ENCODE peak calls at places on chromosomes 11 and 22, in five cellular contexts. X is A549, D is K562, H is GM12878, R is HepG2. P is an unnamed sample.
A peak's percentile ranks its signal among the peaks of the same experiment; 100 is the strongest.

GRCh38 chr11:23555085-23555484 is 694.8 kb upstream of the CCDC179 start:
- DNase-seq in D (no peak), H (no peak), R (no peak), X (no peak), P (no peak)

GRCh38 chr11:65452806-65453490 is 30.4 kb downstream of the NEAT1 start:
- DNase-seq in D (no peak), R (no peak), X (peak; percentile 65), H (no peak), P (no peak)

GRCh38 chr11:46183819-46184218 is 62.6 kb upstream of the PHF21A start:
- DNase-seq in R (no peak), D (no peak), H (no peak), X (no peak), P (no peak)

GRCh38 chr22:30943368-30943767 is 25.2 kb downstream of the MORC2 start:
- DNase-seq in X (no peak), R (no peak), H (no peak), D (no peak), P (no peak)

GRCh38 chr11:3165916-3166267 is 782 bp upstream of the OSBPL5 start:
- DNase-seq in D (no peak), R (no peak), X (no peak), H (no peak), P (no peak)

GRCh38 chr11:117584056-117584830 is 212.8 kb downstream of the DSCAML1 start:
- DNase-seq in D (no peak), X (no peak), H (no peak), R (no peak), P (no peak)

GRCh38 chr11:58691675-58692074 is 40.1 kb downstream of the GLYAT start:
- DNase-seq in X (no peak), H (no peak), D (no peak), R (no peak), P (no peak)

GRCh38 chr22:38416621-38417251 is 38.3 kb downstream of the KCNJ4 start:
- DNase-seq in D (no peak), H (no peak), R (no peak), X (no peak), P (no peak)

GRCh38 chr22:23259916-23260644 is 79.8 kb downstream of the BCR start:
- DNase-seq in R (no peak), X (no peak), D (peak; percentile 69), H (no peak), P (peak; percentile 84)

GRCh38 chr22:17938484-17938924 is 85.9 kb downstream of the MICAL3 start:
- DNase-seq in H (no peak), R (peak; percentile 44), X (no peak), D (no peak), P (no peak)

GRCh38 chr11:103800406-103801114 is 235.9 kb upstream of the DDI1 start:
- DNase-seq in H (no peak), D (no peak), X (no peak), R (no peak), P (peak; percentile 35)

GRCh38 chr11:75078233-75078632 is 18.4 kb downstream of the OR2AT4 start:
- DNase-seq in D (no peak), R (no peak), X (peak; percentile 59), H (no peak), P (peak; percentile 53)

GRCh38 chr11:75792997-75793800 is 21.8 kb upstream of the UVRAG start:
- DNase-seq in H (no peak), X (no peak), R (peak; percentile 82), D (no peak), P (no peak)

GRCh38 chr22:30284172-30284571 is 5.1 kb downstream of the CASTOR1 start:
- DNase-seq in X (no peak), H (no peak), R (no peak), D (peak; percentile 61), P (no peak)

DNA sequence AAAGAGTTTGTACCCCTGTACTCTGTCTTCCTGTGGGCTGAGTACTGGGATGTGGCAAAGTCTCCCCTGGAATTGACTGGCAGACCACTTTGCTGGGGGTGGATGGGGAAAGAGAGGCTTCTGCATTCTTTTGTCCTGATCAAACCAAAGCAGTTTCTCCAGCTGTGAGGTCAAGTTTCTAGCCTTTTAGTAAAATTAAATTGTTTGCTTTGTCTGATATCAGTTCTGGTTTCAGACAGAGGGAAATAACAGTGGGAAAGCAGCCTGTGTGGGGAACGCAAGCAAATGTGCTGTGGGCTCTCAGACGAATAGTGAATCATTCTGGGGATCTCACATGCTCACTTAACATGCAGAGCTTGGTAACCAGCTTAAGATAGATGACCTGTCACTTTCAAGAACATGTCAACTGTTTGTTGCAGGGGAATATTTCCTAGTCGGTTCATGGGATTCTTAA is 151.6 kb downstream of the FAT3 start:
- DNase-seq in X (peak; percentile 45), R (no peak), D (no peak), H (no peak), P (peak; percentile 27)
- H3K4me2 ChIP-seq in X (peak overlapping the region; percentile 33), R (no peak overlapping the region), D (no peak overlapping the region), H (no peak overlapping the region), P (peak overlapping the region; percentile 11)

GRCh38 chr11:126115820-126116319 is 53.2 kb upstream of the CDON start:
- DNase-seq in D (no peak), X (peak; percentile 82), R (peak; percentile 93), H (no peak), P (peak; percentile 39)

GRCh38 chr11:126115253-126115540 is 52.5 kb upstream of the CDON start:
- DNase-seq in D (no peak), H (no peak), R (no peak), X (no peak), P (no peak)

GRCh38 chr11:126113515-126113957 is 50.9 kb upstream of the CDON start:
- DNase-seq in R (peak; percentile 84), D (no peak), H (no peak), X (peak; percentile 88), P (no peak)

GRCh38 chr11:126113963-126114362 is 51.3 kb upstream of the CDON start:
- DNase-seq in X (no peak), D (no peak), H (no peak), R (no peak), P (no peak)

DNA sequence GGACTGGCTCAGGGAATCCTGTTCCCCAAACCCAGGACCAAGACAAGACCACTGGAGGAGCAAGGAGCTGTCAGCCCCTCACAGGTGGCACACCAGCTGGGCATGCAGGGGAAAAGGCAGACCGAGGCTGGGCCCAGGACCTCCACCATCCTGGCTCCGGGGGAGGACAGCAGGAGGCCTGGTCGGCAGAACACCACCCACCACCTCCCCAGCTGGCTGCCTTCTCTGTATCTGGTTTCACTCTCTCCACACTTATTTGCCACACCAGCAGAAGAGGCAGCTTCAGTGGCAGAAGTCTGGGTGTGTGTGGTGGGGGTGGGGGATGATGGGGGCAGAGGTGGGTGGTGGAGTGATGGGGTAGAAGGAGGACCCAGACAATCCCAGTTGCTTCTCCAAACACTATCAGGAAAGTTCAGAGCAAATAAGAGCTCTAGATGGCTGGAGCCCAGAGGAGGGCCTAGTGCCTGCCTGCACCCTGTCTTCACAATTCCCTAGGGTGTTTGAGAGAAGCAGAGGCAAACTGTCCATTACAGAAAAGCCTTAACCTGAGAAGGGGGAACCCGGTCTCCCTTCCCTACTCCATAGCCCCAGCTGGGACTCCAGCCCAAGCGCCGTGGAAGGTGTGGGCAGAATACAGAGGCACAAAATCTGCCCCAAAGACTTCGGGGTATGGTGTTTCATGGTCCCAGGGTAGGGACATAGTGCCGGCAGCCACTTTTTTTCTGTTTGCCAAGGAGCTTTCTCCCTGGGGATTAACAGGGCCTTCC is 52.0 kb upstream of the CDON start:
- DNase-seq in X (no peak), D (no peak), R (no peak), H (no peak), P (no peak)
- H3K27ac ChIP-seq in X (peak overlapping the region; percentile 67), D (no peak overlapping the region), R (peak overlapping the region; percentile 65), H (no peak overlapping the region), P (no peak overlapping the region)

DNA sequence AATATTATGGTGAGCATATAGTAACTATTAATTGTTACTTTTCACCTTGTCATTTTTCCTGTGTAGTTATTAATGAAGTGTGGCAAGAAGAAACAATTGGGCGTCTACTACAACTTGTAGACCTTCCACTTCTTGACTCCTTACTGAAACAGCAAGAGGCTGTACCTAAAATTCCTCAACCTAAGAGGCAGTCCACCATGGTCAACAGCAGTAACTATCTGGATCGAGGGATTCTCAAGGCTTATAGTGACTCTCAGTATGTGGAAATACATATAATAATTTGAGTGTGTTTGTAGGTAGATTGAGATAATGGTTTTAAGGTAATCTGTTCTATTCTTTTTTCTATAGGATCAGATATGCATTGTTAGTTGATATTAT is 10.8 kb upstream of the TCP11L1 start:
- DNase-seq in H (no peak), D (no peak), R (no peak), X (no peak), P (no peak)
- TF ChIP-seq JUNB in H (no peak), D (no peak), R (no peak), X (no peak), P (no peak)

DNA sequence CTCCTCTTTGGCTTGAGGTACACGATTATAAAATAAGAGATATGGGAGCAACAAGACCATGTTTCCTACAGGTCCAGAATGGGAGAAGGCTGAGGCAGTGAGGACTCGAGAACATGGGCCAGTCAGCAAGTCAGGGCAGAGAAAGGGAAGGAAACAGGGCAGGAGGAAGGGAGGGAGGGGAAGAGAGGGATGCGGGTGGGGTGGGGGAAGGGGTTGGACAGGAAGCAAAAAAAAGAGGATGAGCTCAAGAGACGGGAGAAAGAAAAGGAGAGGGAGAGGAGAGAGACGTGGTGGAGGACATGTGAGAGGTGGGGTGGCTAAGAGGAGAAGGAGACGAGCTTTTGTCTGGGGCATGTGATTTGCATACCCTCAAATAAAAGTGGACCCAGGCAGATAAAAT is 389.5 kb upstream of the B3GAT1 start:
- DNase-seq in X (no peak), D (no peak), H (no peak), R (no peak), P (peak; percentile 16)
- H3K4me2 ChIP-seq in X (no peak overlapping the region), D (no peak overlapping the region), H (no peak overlapping the region), R (no peak overlapping the region), P (peak overlapping the region; percentile 63)

GRCh38 chr11:96313163-96313562 is 29.8 kb downstream of the MAML2 start:
- DNase-seq in H (no peak), R (no peak), X (no peak), D (no peak), P (peak; percentile 42)
- H3K27ac ChIP-seq in H (no peak overlapping the region), R (no peak overlapping the region), X (no peak overlapping the region), D (no peak overlapping the region), P (peak overlapping the region; percentile 17)